ENCODE peak calls at places on chromosomes 4 and X, in ten cellular contexts. X, H, K, Y, Z, N, Q, V, A and L are unnamed samples.

GRCh38 chrX:23907106-23907495 is 637 bp downstream of the APOO start:
- DNase-seq in X (no peak), H (no peak), K (peak; percentile 64), Y (peak; percentile 28), Z (no peak), N (no peak), Q (no peak), V (no peak), A (no peak), L (no peak)

GRCh38 chr4:95362906-95363578 is 185.7 kb downstream of the UNC5C start:
- DNase-seq in X (no peak), H (no peak), K (peak; percentile 49), Y (peak; percentile 11), Z (peak; percentile 21), N (no peak), Q (no peak), V (peak; percentile 47), A (no peak), L (peak; percentile 76)

GRCh38 chr4:176002007-176002623 is 63.5 kb upstream of the WDR17 start:
- DNase-seq in X (peak; percentile 57), H (no peak), K (peak; percentile 73), Y (no peak), Z (peak; percentile 54), N (no peak), Q (peak; percentile 31), V (no peak), A (no peak), L (peak; percentile 40)

GRCh38 chr4:51907001-51907669 is 64.2 kb downstream of the DCUN1D4 start:
- DNase-seq in X (no peak), H (no peak), K (no peak), Y (no peak), Z (no peak), N (no peak), Q (no peak), V (no peak), A (no peak), L (no peak)

GRCh38 chrX:38347136-38347535 is 5.3 kb upstream of the OTC start:
- DNase-seq in X (no peak), H (peak; percentile 25), K (no peak), Y (no peak), Z (no peak), N (no peak), Q (no peak), V (no peak), A (no peak), L (peak; percentile 39)

GRCh38 chrX:63012574-63012973 is 338.6 kb downstream of the SPIN4 start:
- DNase-seq in X (no peak), H (no peak), K (no peak), Y (no peak), Z (no peak), N (no peak), Q (no peak), V (no peak), A (no peak), L (no peak)

GRCh38 chr4:154304679-154305078 is 186.9 kb downstream of the DCHS2 start:
- DNase-seq in X (no peak), H (no peak), K (no peak), Y (no peak), Z (no peak), N (no peak), Q (no peak), V (no peak), A (no peak), L (no peak)

GRCh38 chrX:74521961-74522833 is 92.2 kb downstream of the RLIM start:
- DNase-seq in X (no peak), H (no peak), K (no peak), Y (no peak), Z (no peak), N (no peak), Q (peak; percentile 55), V (no peak), A (peak; percentile 56), L (no peak)

GRCh38 chr4:78864405-78865024 is 74.7 kb downstream of the PAQR3 start:
- DNase-seq in X (no peak), H (peak; percentile 59), K (peak; percentile 70), Y (peak; percentile 45), Z (no peak), N (no peak), Q (no peak), V (peak; percentile 64), A (peak; percentile 62), L (peak; percentile 68)

GRCh38 chrX:314781-315595 is 3.6 kb downstream of the GTPBP6 start:
- DNase-seq in X (peak; percentile 54), H (no peak), K (no peak), Y (no peak), Z (no peak), N (no peak), Q (no peak), V (no peak), A (no peak), L (no peak)

GRCh38 chr4:128863314-128864075 is 54.0 kb downstream of the JADE1 start:
- DNase-seq in X (peak; percentile 81), H (no peak), K (peak; percentile 88), Y (peak; percentile 65), Z (peak; percentile 80), N (peak; percentile 35), Q (peak; percentile 83), V (peak; percentile 73), A (peak; percentile 52), L (peak; percentile 75)

GRCh38 chrX:135086197-135086854 is 34.0 kb downstream of the ETDB start:
- DNase-seq in X (no peak), H (peak; percentile 20), K (peak; percentile 69), Y (peak; percentile 45), Z (peak; percentile 5), N (no peak), Q (peak; percentile 79), V (peak; percentile 40), A (peak; percentile 16), L (peak; percentile 43)

GRCh38 chr4:122525865-122526264 is 69.3 kb upstream of the IL2 start:
- DNase-seq in X (no peak), H (no peak), K (no peak), Y (no peak), Z (no peak), N (no peak), Q (no peak), V (no peak), A (no peak), L (no peak)

GRCh38 chrX:72392042-72392441 is 86.3 kb upstream of the CITED1 start:
- DNase-seq in X (no peak), H (no peak), K (no peak), Y (no peak), Z (no peak), N (no peak), Q (no peak), V (no peak), A (no peak), L (no peak)

GRCh38 chr4:95141376-95141775 is 383.6 kb downstream of the BMPR1B start:
- DNase-seq in X (no peak), H (peak; percentile 24), K (no peak), Y (no peak), Z (no peak), N (no peak), Q (no peak), V (no peak), A (no peak), L (no peak)

GRCh38 chr4:19300213-19300612 is 951.5 kb upstream of the SLIT2 start:
- DNase-seq in X (no peak), H (peak; percentile 41), K (no peak), Y (no peak), Z (no peak), N (no peak), Q (no peak), V (no peak), A (no peak), L (no peak)

GRCh38 chr4:118270492-118270891 is 82.3 kb downstream of the PRSS12 start:
- DNase-seq in X (no peak), H (no peak), K (peak; percentile 65), Y (no peak), Z (no peak), N (no peak), Q (no peak), V (peak; percentile 37), A (no peak), L (peak; percentile 54)